ENCODE peak calls at places on chromosomes 13 and 19, in four cellular contexts. H is CD8-positive, alpha-beta memory T cell; O is CD4-positive, CD25-positive, alpha-beta regulatory T cell; F is ovary. R is an unnamed sample.

GRCh38 chr13:63305641-63306133 is 1890.0 kb upstream of the PCDH20 start:
- DNase-seq in H (no peak), O (no peak), F (no peak), R (no peak)

GRCh38 chr19:10552596-10553053 is 8.9 kb downstream of the ATG4D start:
- DNase-seq in H (no peak), O (no peak), F (no peak), R (no peak)

GRCh38 chr19:1698636-1699035 is 46.2 kb upstream of the TCF3 start:
- DNase-seq in H (no peak), O (no peak), F (no peak), R (no peak)

GRCh38 chr13:106473174-106473573 is 62.3 kb downstream of the EFNB2 start:
- DNase-seq in H (no peak), O (no peak), F (no peak), R (no peak)

GRCh38 chr13:28559636-28560259 is 64.8 kb upstream of the FLT1 start:
- DNase-seq in H (no peak), O (no peak), F (no peak), R (no peak)

GRCh38 chr19:18419699-18420460 is 682 bp downstream of the SSBP4 start:
- DNase-seq in H (peak), O (peak), F (peak), R (no peak)

GRCh38 chr13:29707876-29708543 is 112.5 kb upstream of the SLC7A1 start:
- DNase-seq in H (peak), O (peak), F (no peak), R (no peak)

GRCh38 chr13:45295536-45295935 is 45.4 kb downstream of the TPT1 start:
- DNase-seq in H (no peak), O (no peak), F (no peak), R (no peak)

GRCh38 chr19:10871711-10872550 is 578 bp downstream of the CARM1 start:
- DNase-seq in H (no peak), O (peak), F (peak), R (no peak)

GRCh38 chr13:33940256-33940655 is 122.3 kb downstream of the RFC3 start:
- DNase-seq in H (no peak), O (no peak), F (no peak), R (no peak)

GRCh38 chr13:107778094-107778493 is 437.2 kb downstream of the LIG4 start:
- DNase-seq in H (no peak), O (no peak), F (no peak), R (no peak)

GRCh38 chr19:13843104-13843921 is 33.6 kb upstream of the NANOS3 start:
- DNase-seq in H (no peak), O (no peak), F (peak), R (no peak)

GRCh38 chr19:19566306-19566705 is 28.2 kb downstream of the CILP2 start:
- DNase-seq in H (no peak), O (no peak), F (no peak), R (no peak)

GRCh38 chr19:44756089-44756562 is 7.6 kb downstream of the BCL3 start:
- DNase-seq in H (no peak), O (no peak), F (no peak), R (no peak)

GRCh38 chr19:44753619-44753931 is 5.1 kb downstream of the BCL3 start:
- DNase-seq in H (no peak), O (no peak), F (no peak), R (no peak)

GRCh38 chr19:44755219-44755618 is 6.7 kb downstream of the BCL3 start:
- DNase-seq in H (no peak), O (no peak), F (no peak), R (no peak)

GRCh38 chr19:44753932-44754742 is 5.6 kb downstream of the BCL3 start:
- DNase-seq in H (peak), O (peak), F (peak), R (no peak)

GRCh38 chr19:44754743-44755066 is 6.2 kb downstream of the BCL3 start:
- DNase-seq in H (no peak), O (no peak), F (no peak), R (no peak)
- H3K4me3 ChIP-seq in H (peak), O (peak), F (peak), R (no peak)

DNA sequence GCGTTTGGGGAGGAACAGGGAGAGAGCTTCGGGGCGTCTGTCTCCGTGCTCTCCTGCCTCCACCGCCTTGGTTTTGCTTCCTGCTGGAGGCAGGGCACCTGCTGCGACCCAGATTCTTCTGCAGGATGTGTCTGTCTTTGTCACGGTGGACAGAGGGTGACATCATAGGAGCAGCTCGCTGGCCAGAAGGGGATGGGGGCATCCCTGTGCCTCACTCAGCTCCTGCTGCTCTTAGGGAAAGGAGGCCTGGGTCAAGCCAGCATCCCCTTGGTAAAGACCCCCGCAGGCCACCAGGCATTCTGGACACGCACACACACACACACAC is 16.1 kb upstream of the NPAS1 start:
- DNase-seq in H (no peak), O (no peak), F (no peak), R (no peak)
- H3K4me3 ChIP-seq in H (no peak), O (no peak), F (no peak), R (no peak)

GRCh38 chr19:40464059-40465024 is 1.2 kb downstream of the BLVRB start:
- DNase-seq in H (peak), O (peak), F (peak), R (no peak)
- H3K4me3 ChIP-seq in H (peak), O (peak), F (peak), R (peak)

GRCh38 chr13:40013554-40013953 is 358.1 kb downstream of the COG6 start:
- DNase-seq in H (no peak), O (no peak), F (no peak), R (no peak)

GRCh38 chr13:40016953-40017660 is 361.6 kb downstream of the COG6 start:
- DNase-seq in H (no peak), O (no peak), F (no peak), R (no peak)

GRCh38 chr13:40017662-40018262 is 362.3 kb downstream of the COG6 start:
- DNase-seq in H (no peak), O (no peak), F (no peak), R (no peak)
- H3K4me3 ChIP-seq in H (no peak), O (no peak), F (no peak), R (no peak)

GRCh38 chr19:17327068-17327653 is 7.5 kb downstream of the ANO8 start:
- DNase-seq in H (no peak), O (no peak), F (no peak), R (no peak)
- H3K4me3 ChIP-seq in H (no peak), O (no peak), F (no peak), R (no peak)

DNA sequence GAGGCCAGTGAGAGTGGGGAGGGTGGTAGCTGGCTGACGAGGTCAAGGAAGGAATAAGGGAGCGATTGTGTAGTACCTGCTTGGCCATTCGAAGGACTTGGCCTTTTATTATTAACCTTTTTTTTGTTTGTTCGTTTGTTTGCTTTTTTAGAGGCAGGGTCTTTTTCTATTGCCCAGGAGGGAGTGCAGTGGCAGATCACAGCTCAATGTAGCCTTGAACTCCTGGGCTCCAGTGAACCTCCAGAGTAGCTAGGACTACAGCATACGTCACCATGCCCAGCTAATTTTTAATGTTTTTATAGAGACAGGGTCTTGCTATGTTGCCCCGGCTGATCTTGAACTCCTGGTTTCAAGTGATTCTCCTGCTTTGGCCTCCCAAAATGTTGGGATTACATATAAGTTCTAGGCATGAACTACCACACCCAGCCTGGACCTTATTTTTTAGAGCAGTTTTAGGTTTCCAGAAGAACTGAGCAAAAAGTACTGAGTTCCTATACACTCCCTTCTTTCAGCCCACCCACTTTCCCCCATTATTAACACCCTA is 25.5 kb downstream of the ARHGEF7 start:
- DNase-seq in H (no peak), O (no peak), F (no peak), R (no peak)
- H3K4me3 ChIP-seq in H (no peak), O (no peak), F (no peak), R (no peak)